ENCODE peak calls at places on chromosomes 16 and 17, in ten cellular contexts. B is cardiac muscle cell; H is effector memory CD8-positive, alpha-beta T cell; S is NCI-H69; Z is AG04450; T is Peyer's patch; J is retina; Q is stimulated activated CD8-positive, alpha-beta memory T cell treated with anti-CD3 and anti-CD28 coated beads, Interleukin-7, amount 100 ng/mL, for 1 hour; O is HepG2; R is A549. L is an unnamed sample.

GRCh38 chr16:17369441-17369951 is 101.3 kb downstream of the XYLT1 start:
- DNase-seq in B (peak), H (peak), S (no peak), Z (no peak), T (peak), J (no peak), Q (peak), O (no peak), R (no peak), L (no peak)

GRCh38 chr16:4123617-4124300 is 7.5 kb upstream of the ADCY9 start:
- DNase-seq in B (no peak), H (no peak), S (peak), Z (peak), T (no peak), J (no peak), Q (no peak), O (no peak), R (no peak), L (peak)

GRCh38 chr17:9498490-9498889 is 77.1 kb downstream of the STX8 start:
- DNase-seq in B (no peak), H (no peak), S (no peak), Z (no peak), T (no peak), J (no peak), Q (no peak), O (no peak), R (no peak), L (no peak)

GRCh38 chr17:40349477-40350409 is 14.8 kb downstream of the GJD3 start:
- DNase-seq in B (peak), H (no peak), S (peak), Z (no peak), T (no peak), J (no peak), Q (no peak), O (no peak), R (no peak), L (peak)

GRCh38 chr16:88706965-88707871 is 915 bp downstream of the CTU2 start:
- DNase-seq in B (no peak), H (no peak), S (no peak), Z (no peak), T (no peak), J (no peak), Q (no peak), O (no peak), R (no peak), L (peak)

GRCh38 chr16:87832759-87833502 is 36.4 kb downstream of the SLC7A5 start:
- DNase-seq in B (no peak), H (no peak), S (no peak), Z (no peak), T (peak), J (no peak), Q (no peak), O (no peak), R (peak), L (no peak)

GRCh38 chr16:347203-347602 is 5.3 kb downstream of the AXIN1 start:
- DNase-seq in B (no peak), H (no peak), S (no peak), Z (no peak), T (no peak), J (no peak), Q (no peak), O (no peak), R (no peak), L (no peak)

GRCh38 chr16:14600164-14600563 is 29.9 kb downstream of the PARN start:
- DNase-seq in B (peak), H (no peak), S (peak), Z (no peak), T (no peak), J (peak), Q (no peak), O (peak), R (peak), L (peak)

GRCh38 chr17:57356153-57356721 is 99.9 kb downstream of the MSI2 start:
- DNase-seq in B (no peak), H (no peak), S (no peak), Z (no peak), T (no peak), J (no peak), Q (no peak), O (no peak), R (no peak), L (no peak)

GRCh38 chr17:80676564-80676963 is 131.9 kb downstream of the RPTOR start:
- DNase-seq in B (no peak), H (no peak), S (no peak), Z (no peak), T (no peak), J (no peak), Q (no peak), O (no peak), R (no peak), L (no peak)

GRCh38 chr17:72576289-72576759 is 455.5 kb downstream of the SOX9 start:
- DNase-seq in B (no peak), H (no peak), S (no peak), Z (no peak), T (no peak), J (peak), Q (no peak), O (peak), R (no peak), L (no peak)

GRCh38 chr16:10314811-10315210 is 71.0 kb upstream of the ATF7IP2 start:
- DNase-seq in B (peak), H (no peak), S (no peak), Z (no peak), T (no peak), J (no peak), Q (no peak), O (peak), R (no peak), L (peak)

GRCh38 chr17:79174905-79175856 is 100.6 kb downstream of the ENGASE start:
- DNase-seq in B (no peak), H (no peak), S (no peak), Z (no peak), T (no peak), J (no peak), Q (no peak), O (no peak), R (peak), L (peak)

L was measured in ELR.